ENCODE peak calls at places on chromosomes 5 and 9, in six cellular contexts. One of them, this sample, is unnamed.

GRCh38 chr5:34580983-34581382 is 75.1 kb upstream of the RAI14 start:
- DNase-seq in Calu3: no peak
- DNase-seq in HCT116: no peak
- DNase-seq in AG04450: no peak
- DNase-seq in endothelial cell: no peak
- DNase-seq in neural progenitor cell: peak
- DNase-seq in this sample: no peak

GRCh38 chr5:133390416-133391155 is 221.8 kb downstream of the FSTL4 start:
- DNase-seq in endothelial cell: no peak
- DNase-seq in Calu3: no peak
- DNase-seq in HCT116: no peak
- DNase-seq in neural progenitor cell: no peak
- DNase-seq in AG04450: no peak
- DNase-seq in this sample: no peak

GRCh38 chr9:30796806-30797205 is 1587.6 kb upstream of the ACO1 start:
- DNase-seq in endothelial cell: no peak
- DNase-seq in Calu3: no peak
- DNase-seq in neural progenitor cell: no peak
- DNase-seq in AG04450: no peak
- DNase-seq in HCT116: no peak
- DNase-seq in this sample: no peak

GRCh38 chr5:17477553-17478265 is 20.3 kb upstream of the TAF11L2 start:
- DNase-seq in endothelial cell: no peak
- DNase-seq in HCT116: no peak
- DNase-seq in AG04450: no peak
- DNase-seq in Calu3: no peak
- DNase-seq in neural progenitor cell: no peak
- DNase-seq in this sample: no peak

GRCh38 chr5:133235696-133236426 is 184.0 kb downstream of the HSPA4 start:
- DNase-seq in Calu3: no peak
- DNase-seq in endothelial cell: no peak
- DNase-seq in HCT116: no peak
- DNase-seq in AG04450: no peak
- DNase-seq in neural progenitor cell: no peak
- DNase-seq in this sample: peak

GRCh38 chr5:430214-430925 is 12.6 kb upstream of the EXOC3 start:
- DNase-seq in HCT116: no peak
- DNase-seq in neural progenitor cell: no peak
- DNase-seq in Calu3: no peak
- DNase-seq in endothelial cell: no peak
- DNase-seq in AG04450: no peak
- DNase-seq in this sample: no peak

GRCh38 chr5:137737349-137738256 is 1.7 kb upstream of the KLHL3 start:
- DNase-seq in endothelial cell: no peak
- DNase-seq in Calu3: peak
- DNase-seq in neural progenitor cell: no peak
- DNase-seq in HCT116: no peak
- DNase-seq in AG04450: no peak
- DNase-seq in this sample: no peak

GRCh38 chr5:65137631-65138030 is 344.1 kb downstream of the ADAMTS6 start:
- DNase-seq in HCT116: no peak
- DNase-seq in neural progenitor cell: no peak
- DNase-seq in endothelial cell: no peak
- DNase-seq in Calu3: no peak
- DNase-seq in AG04450: no peak
- DNase-seq in this sample: no peak

GRCh38 chr9:137428841-137429545 is 5.8 kb downstream of the NOXA1 start:
- DNase-seq in AG04450: no peak
- DNase-seq in Calu3: no peak
- DNase-seq in endothelial cell: no peak
- DNase-seq in HCT116: no peak
- DNase-seq in neural progenitor cell: no peak
- DNase-seq in this sample: no peak

GRCh38 chr9:93960221-93960970 is 5.2 kb upstream of the BARX1 start:
- DNase-seq in Calu3: no peak
- DNase-seq in HCT116: no peak
- DNase-seq in neural progenitor cell: peak
- DNase-seq in endothelial cell: no peak
- DNase-seq in AG04450: no peak
- DNase-seq in this sample: no peak

GRCh38 chr5:98365126-98365525 is 408.3 kb upstream of the RGMB start:
- DNase-seq in AG04450: no peak
- DNase-seq in neural progenitor cell: no peak
- DNase-seq in HCT116: no peak
- DNase-seq in Calu3: peak
- DNase-seq in endothelial cell: no peak
- DNase-seq in this sample: no peak

GRCh38 chr5:150281987-150282386 is 7.6 kb downstream of the CAMK2A start:
- DNase-seq in neural progenitor cell: no peak
- DNase-seq in AG04450: no peak
- DNase-seq in Calu3: no peak
- DNase-seq in endothelial cell: no peak
- DNase-seq in HCT116: no peak
- DNase-seq in this sample: no peak

GRCh38 chr9:37369671-37370070 is 52.8 kb upstream of the GRHPR start:
- DNase-seq in Calu3: no peak
- DNase-seq in neural progenitor cell: no peak
- DNase-seq in AG04450: no peak
- DNase-seq in endothelial cell: no peak
- DNase-seq in HCT116: no peak
- DNase-seq in this sample: peak

GRCh38 chr5:55407059-55407684 is 99.4 kb downstream of the MTREX start:
- DNase-seq in neural progenitor cell: peak
- DNase-seq in AG04450: peak
- DNase-seq in Calu3: peak
- DNase-seq in endothelial cell: peak
- DNase-seq in HCT116: peak
- DNase-seq in this sample: no peak

GRCh38 chr9:5265939-5266338 is 34.7 kb downstream of the INSL4 start:
- DNase-seq in HCT116: no peak
- DNase-seq in endothelial cell: no peak
- DNase-seq in AG04450: no peak
- DNase-seq in neural progenitor cell: peak
- DNase-seq in Calu3: no peak
- DNase-seq in this sample: no peak

GRCh38 chr5:136638084-136638483 is 272.7 kb upstream of the TRPC7 start:
- DNase-seq in neural progenitor cell: no peak
- DNase-seq in HCT116: no peak
- DNase-seq in Calu3: no peak
- DNase-seq in AG04450: no peak
- DNase-seq in endothelial cell: no peak
- DNase-seq in this sample: no peak

GRCh38 chr5:3006526-3006925 is 255.0 kb upstream of the IRX2 start:
- DNase-seq in neural progenitor cell: no peak
- DNase-seq in endothelial cell: no peak
- DNase-seq in AG04450: no peak
- DNase-seq in Calu3: no peak
- DNase-seq in HCT116: no peak
- DNase-seq in this sample: no peak

GRCh38 chr9:95023217-95024003 is 294.1 kb downstream of the FANCC start:
- DNase-seq in endothelial cell: no peak
- DNase-seq in neural progenitor cell: no peak
- DNase-seq in HCT116: peak
- DNase-seq in AG04450: no peak
- DNase-seq in Calu3: peak
- DNase-seq in this sample: no peak

GRCh38 chr5:159405611-159406031 is 75.3 kb upstream of the IL12B start:
- DNase-seq in neural progenitor cell: no peak
- DNase-seq in Calu3: no peak
- DNase-seq in HCT116: no peak
- DNase-seq in endothelial cell: no peak
- DNase-seq in AG04450: no peak
- DNase-seq in this sample: peak

GRCh38 chr9:136291306-136292025 is 12.4 kb downstream of the CCDC187 start:
- DNase-seq in endothelial cell: no peak
- DNase-seq in HCT116: no peak
- DNase-seq in neural progenitor cell: no peak
- DNase-seq in Calu3: no peak
- DNase-seq in AG04450: no peak
- DNase-seq in this sample: no peak

GRCh38 chr5:138944527-138945322 is 69.6 kb upstream of the LRRTM2 start:
- DNase-seq in Calu3: no peak
- DNase-seq in neural progenitor cell: no peak
- DNase-seq in AG04450: no peak
- DNase-seq in endothelial cell: no peak
- DNase-seq in HCT116: no peak
- DNase-seq in this sample: no peak

DNA sequence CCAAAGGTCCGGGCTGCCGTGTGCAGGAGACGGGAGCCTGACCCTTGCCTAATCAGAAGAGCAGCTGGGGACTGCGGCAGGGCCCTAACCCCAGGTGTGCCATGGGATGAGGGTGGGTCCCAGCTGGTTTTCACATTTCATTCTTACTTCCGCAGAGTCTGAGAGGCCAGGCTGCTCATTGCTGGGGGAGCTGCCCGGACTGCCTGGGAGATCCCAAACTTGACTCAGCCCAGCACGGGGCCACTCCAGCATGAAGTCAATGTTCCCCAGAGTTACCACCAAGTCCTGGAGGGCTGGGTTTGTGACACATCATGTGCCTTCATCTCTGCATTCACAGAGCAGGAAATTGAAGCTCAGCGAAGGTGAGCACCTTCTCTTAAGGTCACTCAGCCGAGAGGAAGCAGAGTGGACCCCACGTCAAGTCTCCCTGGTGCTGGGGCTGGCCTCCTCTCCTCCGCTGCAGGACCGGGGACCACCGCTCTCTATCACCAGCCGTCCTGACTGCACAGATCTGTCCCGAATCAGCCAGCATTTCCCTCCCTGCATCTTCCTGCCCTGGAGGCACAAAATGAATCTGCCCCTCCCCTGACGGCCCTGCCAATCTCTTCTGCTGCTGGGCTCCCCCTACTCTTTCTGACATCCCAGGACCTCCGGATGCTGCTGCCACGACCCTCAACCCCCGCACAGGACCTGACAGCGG is 54.6 kb upstream of the PHYKPL start:
- DNase-seq in Calu3: no peak
- DNase-seq in AG04450: no peak
- DNase-seq in endothelial cell: no peak
- DNase-seq in neural progenitor cell: no peak
- DNase-seq in HCT116: no peak
- DNase-seq in this sample: no peak
- TF ChIP-seq CTCF in Calu3: no peak
- TF ChIP-seq CTCF in AG04450: no peak
- TF ChIP-seq CTCF in endothelial cell: no peak
- TF ChIP-seq CTCF in neural progenitor cell: no peak
- TF ChIP-seq CTCF in HCT116: no peak
- TF ChIP-seq CTCF in this sample: no peak

DNA sequence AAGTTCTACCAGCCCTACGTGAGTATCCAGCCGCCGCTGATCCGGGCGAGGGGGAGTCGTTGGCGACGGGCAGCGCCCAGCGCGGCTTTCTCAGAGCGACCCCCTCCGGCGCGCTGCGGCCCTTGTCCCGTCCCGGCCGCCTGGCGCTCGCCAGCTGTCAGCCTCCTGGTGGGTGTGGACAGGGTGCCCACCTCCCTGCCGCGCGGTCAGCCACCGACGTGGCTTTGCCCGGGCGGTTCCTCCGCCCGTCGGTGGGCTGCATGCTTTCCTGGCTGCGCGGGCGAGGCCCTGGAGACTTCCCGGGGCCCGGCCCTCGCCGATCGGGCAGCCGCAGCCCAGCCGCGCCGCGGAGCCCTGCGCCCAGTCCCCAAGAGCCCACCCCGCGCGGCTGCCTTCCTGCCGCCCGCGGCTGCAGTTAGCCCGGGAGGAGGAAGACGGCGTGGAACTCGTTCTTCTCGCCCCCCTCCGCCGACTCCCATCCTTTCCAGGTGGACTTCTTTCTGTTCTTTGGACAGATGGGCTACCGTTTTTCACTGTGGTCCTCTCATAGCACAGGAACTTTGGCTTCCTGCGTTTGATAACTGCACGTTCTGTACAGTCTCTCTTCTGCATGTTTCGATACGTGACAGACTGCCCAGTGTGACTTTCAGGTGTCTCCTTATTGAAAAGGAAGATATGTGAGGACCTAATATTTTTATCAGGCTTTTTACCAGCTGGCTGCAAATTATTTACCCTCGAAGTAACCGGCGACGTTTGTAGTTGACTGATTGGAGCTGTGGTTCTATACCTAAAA is 550 bp downstream of the AP3S1 start:
- DNase-seq in endothelial cell: peak
- DNase-seq in neural progenitor cell: peak
- DNase-seq in AG04450: no peak
- DNase-seq in HCT116: peak
- DNase-seq in Calu3: peak
- DNase-seq in this sample: no peak
- TF ChIP-seq CTCF in endothelial cell: no peak
- TF ChIP-seq CTCF in neural progenitor cell: peak
- TF ChIP-seq CTCF in AG04450: no peak
- TF ChIP-seq CTCF in HCT116: peak
- TF ChIP-seq CTCF in Calu3: no peak
- TF ChIP-seq CTCF in this sample: no peak

GRCh38 chr9:23672121-23672520 is 153.9 kb downstream of the ELAVL2 start:
- DNase-seq in Calu3: no peak
- DNase-seq in endothelial cell: no peak
- DNase-seq in AG04450: no peak
- DNase-seq in HCT116: no peak
- DNase-seq in neural progenitor cell: no peak
- DNase-seq in this sample: no peak

GRCh38 chr9:23665051-23665450 is 161.0 kb downstream of the ELAVL2 start:
- DNase-seq in neural progenitor cell: peak
- DNase-seq in endothelial cell: no peak
- DNase-seq in AG04450: no peak
- DNase-seq in Calu3: no peak
- DNase-seq in HCT116: no peak
- DNase-seq in this sample: no peak

GRCh38 chr9:23674016-23674585 is 151.9 kb downstream of the ELAVL2 start:
- DNase-seq in HCT116: no peak
- DNase-seq in AG04450: no peak
- DNase-seq in Calu3: no peak
- DNase-seq in endothelial cell: no peak
- DNase-seq in neural progenitor cell: no peak
- DNase-seq in this sample: no peak

GRCh38 chr9:23665635-23666034 is 160.4 kb downstream of the ELAVL2 start:
- DNase-seq in neural progenitor cell: no peak
- DNase-seq in AG04450: no peak
- DNase-seq in Calu3: no peak
- DNase-seq in HCT116: no peak
- DNase-seq in endothelial cell: no peak
- DNase-seq in this sample: no peak

DNA sequence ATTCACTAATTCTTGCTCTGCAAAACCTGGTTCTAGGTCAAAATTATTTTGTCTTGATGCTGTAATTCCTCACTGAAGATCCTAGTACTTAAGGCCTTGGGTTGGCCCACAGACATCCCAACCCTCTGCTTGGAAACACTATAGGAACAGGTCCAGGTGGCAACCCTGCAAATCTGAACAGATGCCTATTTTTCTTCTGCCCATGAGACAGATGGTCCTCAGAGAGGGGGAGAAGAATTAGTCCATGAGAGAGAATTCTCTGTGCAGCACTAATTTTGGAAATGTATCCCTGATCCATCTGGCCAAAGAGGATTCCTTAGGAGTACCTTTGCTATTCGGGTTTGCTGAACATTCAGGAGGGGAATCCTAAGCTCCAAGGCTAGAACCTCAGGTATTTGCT is 156.3 kb downstream of the ELAVL2 start:
- DNase-seq in neural progenitor cell: no peak
- DNase-seq in endothelial cell: no peak
- DNase-seq in AG04450: no peak
- DNase-seq in Calu3: no peak
- DNase-seq in HCT116: no peak
- DNase-seq in this sample: no peak
- TF ChIP-seq CTCF in neural progenitor cell: no peak
- TF ChIP-seq CTCF in endothelial cell: no peak
- TF ChIP-seq CTCF in AG04450: no peak
- TF ChIP-seq CTCF in Calu3: no peak
- TF ChIP-seq CTCF in HCT116: no peak
- TF ChIP-seq CTCF in this sample: no peak

GRCh38 chr5:53733853-53734252 is 173.4 kb downstream of the NDUFS4 start:
- DNase-seq in AG04450: no peak
- DNase-seq in endothelial cell: no peak
- DNase-seq in Calu3: no peak
- DNase-seq in HCT116: peak
- DNase-seq in neural progenitor cell: no peak
- DNase-seq in this sample: no peak
- TF ChIP-seq CTCF in AG04450: no peak
- TF ChIP-seq CTCF in endothelial cell: no peak
- TF ChIP-seq CTCF in Calu3: no peak
- TF ChIP-seq CTCF in HCT116: peak
- TF ChIP-seq CTCF in neural progenitor cell: no peak
- TF ChIP-seq CTCF in this sample: no peak

This sample was measured in activated B cell treated with CpG ODN at 0.5 μM for 24 hours.